ENCODE peak calls at places on chromosomes 5 and 9, in five cellular contexts. N is HL-60; A is activated CD8-positive, alpha-beta memory T cell treated with anti-CD3 and anti-CD28 coated beads, Interleukin-2, amount 50 U/mL, for 48 hours; X is T47D; O is left ventricle myocardium inferior. S is an unnamed sample.

GRCh38 chr5:32254987-32255900 is 57.5 kb downstream of the MTMR12 start:
- DNase-seq in N (no peak), A (no peak), X (peak; percentile 20), O (no peak), S (no peak)

GRCh38 chr5:43432486-43433365 is 20.5 kb upstream of the CCL28 start:
- DNase-seq in N (peak; percentile 26), A (no peak), X (no peak), O (peak; percentile 66), S (no peak)

GRCh38 chr9:110538169-110538568 is 41.4 kb downstream of the SVEP1 start:
- DNase-seq in N (no peak), A (no peak), X (no peak), O (no peak), S (no peak)

GRCh38 chr9:20490246-20490834 is 132.0 kb downstream of the MLLT3 start:
- DNase-seq in N (no peak), A (no peak), X (no peak), O (no peak), S (no peak)

GRCh38 chr9:108478871-108479332 is 376.9 kb downstream of the ACTL7B start:
- DNase-seq in N (no peak), A (no peak), X (no peak), O (no peak), S (no peak)

GRCh38 chr5:88663793-88664216 is 219.2 kb downstream of the MEF2C start:
- DNase-seq in N (no peak), A (no peak), X (no peak), O (no peak), S (no peak)

GRCh38 chr5:59218424-59219045 is 635.7 kb downstream of the RAB3C start:
- DNase-seq in N (no peak), A (no peak), X (peak; percentile 28), O (no peak), S (no peak)

GRCh38 chr9:92140074-92140753 is 25.0 kb upstream of the SPTLC1 start:
- DNase-seq in N (peak; percentile 72), A (peak; percentile 90), X (peak; percentile 34), O (peak; percentile 73), S (peak; percentile 60)

GRCh38 chr5:152938630-152939029 is 533.6 kb upstream of the NMUR2 start:
- DNase-seq in N (no peak), A (no peak), X (no peak), O (no peak), S (no peak)

GRCh38 chr5:84069608-84070179 is 315.0 kb downstream of the EDIL3 start:
- DNase-seq in N (no peak), A (no peak), X (no peak), O (no peak), S (no peak)

GRCh38 chr9:128992995-128993394 is 35.1 kb downstream of the SH3GLB2 start:
- DNase-seq in N (peak; percentile 15), A (no peak), X (no peak), O (no peak), S (no peak)

GRCh38 chr9:106878943-106879916 is 16.3 kb downstream of the ZNF462 start:
- DNase-seq in N (no peak), A (no peak), X (no peak), O (peak; percentile 74), S (no peak)

GRCh38 chr9:106677815-106678214 is 185.2 kb upstream of the ZNF462 start:
- DNase-seq in N (no peak), A (no peak), X (no peak), O (no peak), S (no peak)

GRCh38 chr9:36214571-36214970 is 23.9 kb downstream of the CLTA start:
- DNase-seq in N (no peak), A (no peak), X (no peak), O (no peak), S (no peak)

GRCh38 chr5:179393078-179393477 is 47.8 kb upstream of the ADAMTS2 start:
- DNase-seq in N (no peak), A (no peak), X (no peak), O (no peak), S (no peak)

GRCh38 chr9:75089369-75089766 is 1.1 kb downstream of the OSTF1 start:
- DNase-seq in N (no peak), A (no peak), X (no peak), O (no peak), S (no peak)

S was measured in iPS DF 6.9.